ENCODE peak calls at places on chromosomes 4 and X, in eight cellular contexts. One of them, this sample, is unnamed.

GRCh38 chrX:123753656-123754350 is 21.0 kb upstream of the THOC2 start:
- DNase-seq in stimulated activated CD4-positive, alpha-beta T cell treated with anti-CD3 and anti-CD28 coated beads, Interleukin-4, amount 100 ng/mL, for 4 hours: no peak
- DNase-seq in NCI-H1436: no peak
- DNase-seq in CD4-positive, alpha-beta memory T cell: no peak
- DNase-seq in naive thymus-derived CD4-positive, alpha-beta T cell: no peak
- DNase-seq in fibroblast of the conjunctiva: no peak
- DNase-seq in mammary epithelial cell: no peak
- DNase-seq in anterior cingulate cortex: no peak
- DNase-seq in this sample: no peak

GRCh38 chr4:86615501-86615900 is 21.4 kb downstream of the PTPN13 start:
- DNase-seq in stimulated activated CD4-positive, alpha-beta T cell treated with anti-CD3 and anti-CD28 coated beads, Interleukin-4, amount 100 ng/mL, for 4 hours: no peak
- DNase-seq in NCI-H1436: no peak
- DNase-seq in CD4-positive, alpha-beta memory T cell: no peak
- DNase-seq in naive thymus-derived CD4-positive, alpha-beta T cell: no peak
- DNase-seq in fibroblast of the conjunctiva: no peak
- DNase-seq in mammary epithelial cell: no peak
- DNase-seq in anterior cingulate cortex: no peak
- DNase-seq in this sample: no peak

GRCh38 chr4:110636231-110636676 is 13.4 kb upstream of the PITX2 start:
- DNase-seq in stimulated activated CD4-positive, alpha-beta T cell treated with anti-CD3 and anti-CD28 coated beads, Interleukin-4, amount 100 ng/mL, for 4 hours: no peak
- DNase-seq in NCI-H1436: no peak
- DNase-seq in CD4-positive, alpha-beta memory T cell: no peak
- DNase-seq in naive thymus-derived CD4-positive, alpha-beta T cell: no peak
- DNase-seq in fibroblast of the conjunctiva: no peak
- DNase-seq in mammary epithelial cell: no peak
- DNase-seq in anterior cingulate cortex: no peak
- DNase-seq in this sample: no peak

GRCh38 chr4:146379744-146380143 is 142.0 kb downstream of the SLC10A7 start:
- DNase-seq in stimulated activated CD4-positive, alpha-beta T cell treated with anti-CD3 and anti-CD28 coated beads, Interleukin-4, amount 100 ng/mL, for 4 hours: no peak
- DNase-seq in NCI-H1436: no peak
- DNase-seq in CD4-positive, alpha-beta memory T cell: no peak
- DNase-seq in naive thymus-derived CD4-positive, alpha-beta T cell: no peak
- DNase-seq in fibroblast of the conjunctiva: no peak
- DNase-seq in mammary epithelial cell: peak; percentile 32
- DNase-seq in anterior cingulate cortex: no peak
- DNase-seq in this sample: no peak

GRCh38 chrX:106341823-106342222 is 173.7 kb downstream of the PWWP3B start:
- DNase-seq in stimulated activated CD4-positive, alpha-beta T cell treated with anti-CD3 and anti-CD28 coated beads, Interleukin-4, amount 100 ng/mL, for 4 hours: no peak
- DNase-seq in NCI-H1436: no peak
- DNase-seq in CD4-positive, alpha-beta memory T cell: no peak
- DNase-seq in naive thymus-derived CD4-positive, alpha-beta T cell: no peak
- DNase-seq in fibroblast of the conjunctiva: no peak
- DNase-seq in mammary epithelial cell: no peak
- DNase-seq in anterior cingulate cortex: no peak
- DNase-seq in this sample: no peak

GRCh38 chr4:165692082-165692481 is 181.0 kb upstream of the TLL1 start:
- DNase-seq in stimulated activated CD4-positive, alpha-beta T cell treated with anti-CD3 and anti-CD28 coated beads, Interleukin-4, amount 100 ng/mL, for 4 hours: no peak
- DNase-seq in NCI-H1436: no peak
- DNase-seq in CD4-positive, alpha-beta memory T cell: no peak
- DNase-seq in naive thymus-derived CD4-positive, alpha-beta T cell: no peak
- DNase-seq in fibroblast of the conjunctiva: no peak
- DNase-seq in mammary epithelial cell: no peak
- DNase-seq in anterior cingulate cortex: no peak
- DNase-seq in this sample: no peak

GRCh38 chr4:140094701-140095420 is 59.1 kb downstream of the MAML3 start:
- DNase-seq in stimulated activated CD4-positive, alpha-beta T cell treated with anti-CD3 and anti-CD28 coated beads, Interleukin-4, amount 100 ng/mL, for 4 hours: peak; percentile 47
- DNase-seq in NCI-H1436: peak; percentile 27
- DNase-seq in CD4-positive, alpha-beta memory T cell: peak; percentile 33
- DNase-seq in naive thymus-derived CD4-positive, alpha-beta T cell: peak; percentile 81
- DNase-seq in fibroblast of the conjunctiva: no peak
- DNase-seq in mammary epithelial cell: peak; percentile 13
- DNase-seq in anterior cingulate cortex: no peak
- DNase-seq in this sample: no peak

GRCh38 chr4:94414907-94415306 is 36.8 kb upstream of the PDLIM5 start:
- DNase-seq in stimulated activated CD4-positive, alpha-beta T cell treated with anti-CD3 and anti-CD28 coated beads, Interleukin-4, amount 100 ng/mL, for 4 hours: no peak
- DNase-seq in NCI-H1436: no peak
- DNase-seq in CD4-positive, alpha-beta memory T cell: no peak
- DNase-seq in naive thymus-derived CD4-positive, alpha-beta T cell: no peak
- DNase-seq in fibroblast of the conjunctiva: no peak
- DNase-seq in mammary epithelial cell: no peak
- DNase-seq in anterior cingulate cortex: no peak
- DNase-seq in this sample: no peak

This sample was measured in activated T-helper 9 cell treated with anti-CD3 and anti-CD28 coated beads, Interleukin-2, amount 50 U/mL, for 16 hours.